ENCODE peak calls at places on chromosomes 6 and 20, in five cellular contexts. F is A549, T is prostate gland, P is breast epithelium, J is stomach. O is an unnamed sample.
A peak's percentile ranks its signal among the peaks of the same experiment; 100 is the strongest.

GRCh38 chr6:51855310-51856082 is 231.9 kb downstream of the PKHD1 start:
- DNase-seq in F (peak; percentile 8), T (peak; percentile 36), J (no peak), P (no peak), O (no peak)

GRCh38 chr6:42539135-42539534 is 24.7 kb upstream of the UBR2 start:
- DNase-seq in J (no peak), T (no peak), F (no peak), P (no peak), O (no peak)

GRCh38 chr20:33670715-33671499 is 3.3 kb downstream of the NECAB3 start:
- DNase-seq in J (peak; percentile 64), F (no peak), P (no peak), T (peak; percentile 67), O (no peak)

GRCh38 chr20:15332711-15333160 is 995.3 kb upstream of the FLRT3 start:
- DNase-seq in J (no peak), P (no peak), F (no peak), T (no peak), O (no peak)

GRCh38 chr6:51613558-51613957 is 473.9 kb downstream of the PKHD1 start:
- DNase-seq in J (no peak), T (no peak), P (no peak), F (no peak), O (no peak)

GRCh38 chr6:21615504-21615903 is 22.0 kb downstream of the SOX4 start:
- DNase-seq in T (no peak), J (no peak), F (no peak), P (no peak), O (no peak)

GRCh38 chr6:11354019-11354418 is 121.6 kb upstream of the NEDD9 start:
- DNase-seq in F (no peak), T (peak; percentile 47), J (no peak), P (no peak), O (no peak)

GRCh38 chr6:117227245-117227962 is 38.0 kb upstream of the VGLL2 start:
- DNase-seq in J (no peak), T (no peak), F (no peak), P (no peak), O (no peak)

GRCh38 chr6:17790486-17790885 is 83.8 kb upstream of the NUP153 start:
- DNase-seq in J (no peak), P (no peak), F (no peak), T (no peak), O (no peak)

GRCh38 chr20:59804347-59804746 is 129.1 kb downstream of the SYCP2 start:
- DNase-seq in T (no peak), J (no peak), P (no peak), F (no peak), O (no peak)

GRCh38 chr20:4449977-4450715 is 271.6 kb upstream of the PRND start:
- DNase-seq in P (no peak), F (peak; percentile 21), T (no peak), J (no peak), O (no peak)

GRCh38 chr20:44186674-44187053 is 324 bp downstream of the JPH2 start:
- DNase-seq in F (no peak), P (no peak), J (no peak), T (no peak), O (peak; percentile 51)

GRCh38 chr6:134196568-134197301 is 121.2 kb downstream of the SGK1 start:
- DNase-seq in P (no peak), T (no peak), F (no peak), J (no peak), O (no peak)

GRCh38 chr6:117338567-117338966 is 73.2 kb downstream of the VGLL2 start:
- DNase-seq in F (no peak), T (no peak), P (no peak), J (no peak), O (no peak)

GRCh38 chr20:45629496-45630100 is at the start of gene WFDC10A:
- DNase-seq in T (no peak), F (peak; percentile 62), J (peak; percentile 44), P (no peak), O (no peak)

GRCh38 chr6:156658186-156658585 is 119.0 kb upstream of the ARID1B start:
- DNase-seq in J (no peak), T (peak; percentile 24), P (no peak), F (no peak), O (no peak)

GRCh38 chr20:55538261-55538908 is 466.9 kb downstream of the CBLN4 start:
- DNase-seq in T (no peak), P (no peak), J (no peak), F (no peak), O (no peak)

GRCh38 chr20:46056970-46057855 is 28.2 kb downstream of the SLC12A5 start:
- DNase-seq in F (no peak), P (no peak), J (no peak), T (no peak), O (peak; percentile 86)

GRCh38 chr6:106746660-106747059 is 117.3 kb downstream of the QRSL1 start:
- DNase-seq in F (peak; percentile 80), J (no peak), P (no peak), T (no peak), O (peak; percentile 24)

GRCh38 chr6:42394881-42395620 is 56.7 kb downstream of the TRERF1 start:
- DNase-seq in T (no peak), J (no peak), P (no peak), F (no peak), O (no peak)

GRCh38 chr6:25486580-25486979 is 165.4 kb upstream of the SCGN start:
- DNase-seq in F (no peak), P (no peak), J (no peak), T (no peak), O (no peak)

DNA sequence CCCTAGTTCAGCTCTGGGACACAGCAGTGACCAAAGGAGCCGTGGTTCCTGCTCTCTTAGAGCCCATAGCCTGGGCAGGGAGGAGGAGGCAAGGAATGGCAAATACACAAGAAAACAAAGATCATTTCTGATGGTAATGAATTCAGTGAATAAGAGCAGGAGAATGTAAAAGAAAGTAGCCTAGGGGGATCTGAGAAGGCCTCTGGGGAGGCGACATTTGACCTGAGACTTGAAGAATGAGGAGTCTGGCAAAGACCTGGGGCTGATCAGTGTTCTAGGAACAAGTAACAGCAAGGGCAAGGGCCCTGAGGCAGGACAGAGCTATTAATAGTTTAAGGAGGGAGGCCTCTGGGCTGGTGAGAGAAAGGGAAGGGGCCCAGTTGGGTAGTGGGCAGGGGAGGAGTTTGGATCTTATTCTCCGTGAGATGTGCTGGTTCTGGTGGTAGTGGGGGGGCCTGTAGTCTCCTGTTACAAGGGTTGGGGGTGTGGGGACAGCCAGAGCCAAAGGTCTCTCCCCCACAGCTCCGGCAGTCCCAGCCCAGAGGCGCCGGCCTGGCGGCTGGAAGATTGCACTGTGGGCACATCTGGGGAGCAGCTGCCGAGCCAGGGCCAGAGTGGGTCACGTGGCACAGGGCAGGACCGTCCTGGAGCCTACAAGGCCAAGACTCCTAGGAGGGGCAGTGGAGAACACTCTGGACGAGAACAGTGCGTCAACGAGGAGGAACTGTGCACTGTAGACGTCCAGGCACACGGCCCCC is 9.3 kb upstream of the ID1 start:
- DNase-seq in J (peak; percentile 65), T (no peak), F (peak; percentile 74), P (peak; percentile 72), O (peak; percentile 91)
- TF ChIP-seq POLR2A in J (no peak), T (peak; percentile 43), F (peak; percentile 42), P (no peak), O (no peak)

DNA sequence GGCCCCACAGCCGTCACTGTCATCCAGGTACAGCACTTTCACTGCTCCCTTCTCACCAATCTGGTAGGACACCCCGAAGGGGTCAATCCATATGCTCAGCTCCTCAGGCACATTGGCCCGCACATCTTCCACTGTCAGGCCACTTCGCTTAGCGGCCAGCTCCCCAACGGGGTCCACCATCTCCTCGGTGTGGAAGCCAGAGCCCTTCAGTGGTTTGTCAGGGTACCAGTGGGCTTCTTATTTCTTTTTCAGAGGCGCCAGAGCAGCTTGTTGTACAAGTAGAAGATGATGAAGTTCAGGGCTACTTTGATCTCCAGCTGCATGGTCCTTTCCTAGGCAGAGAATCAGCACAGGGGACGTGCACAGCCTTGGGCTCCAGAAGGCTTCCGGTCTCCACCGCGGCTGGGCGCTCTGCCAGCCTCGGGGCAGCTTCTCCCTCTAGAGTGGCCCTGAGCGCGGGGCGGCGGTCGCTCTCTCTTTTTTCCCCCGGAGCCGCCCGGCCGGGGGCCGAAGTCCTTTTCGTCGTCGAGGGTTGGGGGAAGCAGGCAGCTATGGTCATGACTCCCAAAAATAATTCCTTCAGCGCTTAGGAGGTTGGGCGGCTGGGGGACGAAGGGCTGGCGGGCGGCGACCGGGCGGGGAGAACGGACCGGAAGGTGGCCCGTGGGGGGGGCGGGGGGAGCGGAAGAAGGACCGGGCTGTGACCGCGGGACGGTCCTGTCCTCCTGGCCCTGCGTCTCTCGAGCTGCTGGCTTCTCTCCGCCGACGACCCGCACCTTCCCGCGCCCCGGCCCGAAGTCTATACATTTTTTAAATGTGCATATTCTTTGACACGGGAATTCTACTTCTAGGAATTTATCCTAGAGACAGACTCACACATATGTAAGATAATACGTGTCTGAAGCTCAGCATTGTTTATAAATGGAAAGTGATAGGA is 6.5 kb upstream of the ZSCAN9 start:
- DNase-seq in F (peak; percentile 46), P (peak; percentile 73), J (peak; percentile 72), T (peak; percentile 55), O (peak; percentile 95)
- TF ChIP-seq POLR2A in F (peak; percentile 67), P (no peak), J (no peak), T (no peak), O (no peak)

DNA sequence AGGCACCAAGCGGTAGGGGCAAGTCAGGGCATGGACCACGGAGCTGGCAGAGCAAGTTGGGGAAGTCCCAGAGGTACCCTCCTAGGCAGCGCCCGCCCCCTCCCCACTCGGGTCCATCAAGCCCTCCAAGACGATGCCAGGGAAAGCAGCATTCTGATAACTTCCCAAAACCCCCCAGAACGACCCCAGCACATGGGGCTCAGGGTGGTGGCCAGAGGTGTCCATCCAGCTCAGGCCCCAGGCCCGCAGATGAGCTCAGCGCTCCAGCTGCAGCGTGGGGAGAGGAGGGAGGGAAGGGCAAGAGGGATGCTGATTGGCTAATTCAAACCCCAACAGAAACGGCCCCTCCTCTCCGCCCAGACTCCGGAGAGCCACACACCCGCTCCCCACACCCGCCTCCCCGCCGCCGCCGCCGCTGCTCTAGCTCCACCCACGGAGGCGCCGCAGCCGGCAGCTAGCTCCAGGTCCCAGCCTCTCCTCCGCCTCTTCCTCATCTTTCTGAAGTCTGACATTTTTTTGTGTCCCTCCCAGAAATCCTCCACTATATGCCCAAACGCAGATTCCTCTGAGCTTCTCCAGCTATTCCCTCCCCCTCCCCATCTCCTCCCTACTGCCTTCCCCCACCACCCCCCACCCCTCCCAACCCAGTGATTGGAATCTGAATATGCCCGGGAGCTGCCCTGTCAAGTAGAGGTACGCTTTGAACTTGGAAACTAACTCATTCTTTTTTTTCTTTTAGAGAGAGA is 40.3 kb upstream of the TLDC2 start:
- DNase-seq in J (peak; percentile 92), T (peak; percentile 90), P (peak; percentile 91), F (peak; percentile 98), O (peak; percentile 97)
- TF ChIP-seq POLR2A in J (no peak), T (peak; percentile 29), P (no peak), F (peak; percentile 15), O (no peak)

DNA sequence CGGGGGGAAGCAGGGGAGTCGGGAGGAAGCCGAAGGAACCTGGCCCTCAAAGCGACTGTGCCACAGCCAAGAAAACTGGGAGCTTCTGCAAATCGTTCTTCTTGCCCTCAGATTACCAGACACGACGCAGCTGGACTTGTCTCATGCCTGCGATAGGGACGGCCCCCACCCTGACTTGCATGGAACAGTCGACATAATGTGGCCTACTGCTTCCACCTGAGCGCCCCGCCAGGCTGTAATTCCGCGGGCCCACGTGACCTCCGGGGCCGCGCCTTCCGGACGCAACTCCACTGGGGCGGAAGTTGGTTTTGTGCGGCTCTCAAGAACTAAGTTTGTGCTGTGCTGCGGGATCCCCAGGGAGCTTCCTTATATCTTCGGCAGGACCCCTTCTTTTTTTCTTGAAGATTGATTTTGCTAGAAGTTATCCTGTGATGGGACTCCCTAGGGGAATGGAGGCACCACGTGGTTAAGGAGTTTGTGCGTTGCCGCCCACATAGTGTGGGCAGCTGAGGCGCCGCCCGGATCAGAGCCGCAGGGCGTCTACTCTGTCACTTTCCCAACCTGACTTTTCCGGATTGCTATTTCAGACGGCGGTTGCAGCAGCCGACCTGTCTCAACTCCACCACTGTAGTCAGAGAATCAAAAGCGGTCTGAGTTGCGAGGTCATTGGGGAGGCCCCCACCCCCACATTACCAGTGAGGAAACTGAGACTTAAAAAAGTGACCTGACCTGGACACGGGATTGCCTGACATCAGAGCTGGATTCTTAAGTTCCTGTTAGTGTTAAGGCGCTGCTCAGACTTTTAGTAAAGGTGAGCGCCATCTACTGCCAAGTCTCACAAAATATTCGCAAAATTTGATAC is 540 bp upstream of the CD164 start:
- DNase-seq in F (peak; percentile 84), P (peak; percentile 90), J (peak; percentile 92), T (peak; percentile 94), O (peak; percentile 93)
- TF ChIP-seq POLR2A in F (no peak), P (no peak), J (no peak), T (peak; percentile 18), O (peak; percentile 43)